ENCODE peak calls at places on chromosomes 12 and 14, in ten cellular contexts. One of them, this sample, is unnamed.
A peak's percentile ranks its signal among the peaks of the same experiment; 100 is the strongest.

GRCh38 chr12:29516431-29516875 is 19.0 kb upstream of the OVCH1 start:
- DNase-seq in cardiac fibroblast: peak; percentile 37
- DNase-seq in activated CD4-positive, alpha-beta T cell treated with anti-CD3 and anti-CD28 coated beads, Interleukin-2, amount 10 ng/mL, durations not matched to agents 7 days and 5 days: no peak
- DNase-seq in left cardiac atrium: no peak
- DNase-seq in hypothalamus: no peak
- DNase-seq in tibial artery: no peak
- DNase-seq in stimulated activated CD8-positive, alpha-beta memory T cell treated with anti-CD3 and anti-CD28 coated beads, Interleukin-4, amount 100 ng/mL, for 24 hours: no peak
- DNase-seq in adrenal gland: no peak
- DNase-seq in T follicular helper cell: no peak
- DNase-seq in HEK293T: no peak
- DNase-seq in this sample: peak; percentile 1

GRCh38 chr14:36773136-36773540 is 111.5 kb downstream of the PAX9 start:
- DNase-seq in left cardiac atrium: no peak
- DNase-seq in HEK293T: peak; percentile 50
- DNase-seq in stimulated activated CD8-positive, alpha-beta memory T cell treated with anti-CD3 and anti-CD28 coated beads, Interleukin-4, amount 100 ng/mL, for 24 hours: no peak
- DNase-seq in tibial artery: no peak
- DNase-seq in T follicular helper cell: no peak
- DNase-seq in cardiac fibroblast: no peak
- DNase-seq in hypothalamus: no peak
- DNase-seq in activated CD4-positive, alpha-beta T cell treated with anti-CD3 and anti-CD28 coated beads, Interleukin-2, amount 10 ng/mL, durations not matched to agents 7 days and 5 days: no peak
- DNase-seq in adrenal gland: peak; percentile 21
- DNase-seq in this sample: no peak

GRCh38 chr14:60981626-60982455 is 796 bp downstream of the SLC38A6 start:
- DNase-seq in adrenal gland: no peak
- DNase-seq in HEK293T: peak; percentile 10
- DNase-seq in cardiac fibroblast: peak; percentile 90
- DNase-seq in T follicular helper cell: no peak
- DNase-seq in hypothalamus: no peak
- DNase-seq in activated CD4-positive, alpha-beta T cell treated with anti-CD3 and anti-CD28 coated beads, Interleukin-2, amount 10 ng/mL, durations not matched to agents 7 days and 5 days: no peak
- DNase-seq in tibial artery: no peak
- DNase-seq in stimulated activated CD8-positive, alpha-beta memory T cell treated with anti-CD3 and anti-CD28 coated beads, Interleukin-4, amount 100 ng/mL, for 24 hours: no peak
- DNase-seq in left cardiac atrium: no peak
- DNase-seq in this sample: peak; percentile 72

GRCh38 chr12:109752117-109753053 is 38.8 kb downstream of the FAM222A start:
- DNase-seq in cardiac fibroblast: no peak
- DNase-seq in activated CD4-positive, alpha-beta T cell treated with anti-CD3 and anti-CD28 coated beads, Interleukin-2, amount 10 ng/mL, durations not matched to agents 7 days and 5 days: no peak
- DNase-seq in left cardiac atrium: no peak
- DNase-seq in tibial artery: no peak
- DNase-seq in hypothalamus: no peak
- DNase-seq in stimulated activated CD8-positive, alpha-beta memory T cell treated with anti-CD3 and anti-CD28 coated beads, Interleukin-4, amount 100 ng/mL, for 24 hours: no peak
- DNase-seq in T follicular helper cell: no peak
- DNase-seq in adrenal gland: peak; percentile 60
- DNase-seq in HEK293T: no peak
- DNase-seq in this sample: no peak

GRCh38 chr12:69007166-69007857 is 74.3 kb upstream of the CPM start:
- DNase-seq in tibial artery: no peak
- DNase-seq in HEK293T: no peak
- DNase-seq in left cardiac atrium: peak; percentile 25
- DNase-seq in stimulated activated CD8-positive, alpha-beta memory T cell treated with anti-CD3 and anti-CD28 coated beads, Interleukin-4, amount 100 ng/mL, for 24 hours: no peak
- DNase-seq in activated CD4-positive, alpha-beta T cell treated with anti-CD3 and anti-CD28 coated beads, Interleukin-2, amount 10 ng/mL, durations not matched to agents 7 days and 5 days: no peak
- DNase-seq in T follicular helper cell: no peak
- DNase-seq in hypothalamus: no peak
- DNase-seq in adrenal gland: peak; percentile 15
- DNase-seq in cardiac fibroblast: peak; percentile 75
- DNase-seq in this sample: no peak

GRCh38 chr12:39236994-39237393 is 205.9 kb downstream of the KIF21A start:
- DNase-seq in left cardiac atrium: no peak
- DNase-seq in T follicular helper cell: no peak
- DNase-seq in adrenal gland: no peak
- DNase-seq in stimulated activated CD8-positive, alpha-beta memory T cell treated with anti-CD3 and anti-CD28 coated beads, Interleukin-4, amount 100 ng/mL, for 24 hours: no peak
- DNase-seq in hypothalamus: no peak
- DNase-seq in tibial artery: no peak
- DNase-seq in cardiac fibroblast: peak; percentile 76
- DNase-seq in activated CD4-positive, alpha-beta T cell treated with anti-CD3 and anti-CD28 coated beads, Interleukin-2, amount 10 ng/mL, durations not matched to agents 7 days and 5 days: no peak
- DNase-seq in HEK293T: no peak
- DNase-seq in this sample: peak; percentile 3

GRCh38 chr14:82432531-82432930 is 898.9 kb upstream of the SEL1L start:
- DNase-seq in adrenal gland: no peak
- DNase-seq in left cardiac atrium: no peak
- DNase-seq in stimulated activated CD8-positive, alpha-beta memory T cell treated with anti-CD3 and anti-CD28 coated beads, Interleukin-4, amount 100 ng/mL, for 24 hours: no peak
- DNase-seq in activated CD4-positive, alpha-beta T cell treated with anti-CD3 and anti-CD28 coated beads, Interleukin-2, amount 10 ng/mL, durations not matched to agents 7 days and 5 days: no peak
- DNase-seq in HEK293T: no peak
- DNase-seq in T follicular helper cell: no peak
- DNase-seq in cardiac fibroblast: no peak
- DNase-seq in hypothalamus: no peak
- DNase-seq in tibial artery: no peak
- DNase-seq in this sample: no peak

GRCh38 chr14:98689936-98690335 is 582.1 kb downstream of the BCL11B start:
- DNase-seq in cardiac fibroblast: no peak
- DNase-seq in tibial artery: no peak
- DNase-seq in stimulated activated CD8-positive, alpha-beta memory T cell treated with anti-CD3 and anti-CD28 coated beads, Interleukin-4, amount 100 ng/mL, for 24 hours: no peak
- DNase-seq in T follicular helper cell: no peak
- DNase-seq in hypothalamus: no peak
- DNase-seq in adrenal gland: no peak
- DNase-seq in HEK293T: no peak
- DNase-seq in left cardiac atrium: no peak
- DNase-seq in activated CD4-positive, alpha-beta T cell treated with anti-CD3 and anti-CD28 coated beads, Interleukin-2, amount 10 ng/mL, durations not matched to agents 7 days and 5 days: no peak
- DNase-seq in this sample: no peak

This sample was measured in endothelial cell of umbilical vein.